ENCODE peak calls at places on chromosomes 6 and 20, in five cellular contexts. J is body of pancreas, C is psoas muscle, A is breast epithelium, N is left ventricle myocardium inferior. P is an unnamed sample.
A peak's percentile ranks its signal among the peaks of the same experiment; 100 is the strongest.

GRCh38 chr20:22578221-22579118 is 5.9 kb downstream of the FOXA2 start:
- DNase-seq in J (peak; percentile 71), C (no peak), A (no peak), N (no peak), P (no peak)

GRCh38 chr6:14270925-14271791 is 153.6 kb downstream of the CD83 start:
- DNase-seq in J (peak; percentile 32), C (no peak), A (no peak), N (no peak), P (no peak)

GRCh38 chr6:168860987-168861386 is 392.7 kb downstream of the THBS2 start:
- DNase-seq in J (no peak), C (no peak), A (no peak), N (no peak), P (no peak)

GRCh38 chr20:32337937-32338661 is 20.0 kb upstream of the ASXL1 start:
- DNase-seq in J (no peak), C (no peak), A (no peak), N (no peak), P (no peak)

GRCh38 chr20:57897156-57897874 is 187.5 kb upstream of the PMEPA1 start:
- DNase-seq in J (peak; percentile 38), C (no peak), A (no peak), N (no peak), P (no peak)

GRCh38 chr6:23656257-23656731 is 469.7 kb upstream of the NRSN1 start:
- DNase-seq in J (no peak), C (no peak), A (no peak), N (no peak), P (peak; percentile 87)

GRCh38 chr6:2845880-2846208 is 4.2 kb upstream of the SERPINB1 start:
- DNase-seq in J (no peak), C (no peak), A (no peak), N (no peak), P (no peak)

GRCh38 chr6:107716688-107717089 is 107.4 kb downstream of the SCML4 start:
- DNase-seq in J (peak; percentile 25), C (no peak), A (no peak), N (no peak), P (no peak)

GRCh38 chr20:14521016-14521415 is 183.6 kb upstream of the FLRT3 start:
- DNase-seq in J (no peak), C (no peak), A (no peak), N (no peak), P (no peak)

GRCh38 chr6:127117979-127118504 is 429 bp upstream of the RSPO3 start:
- DNase-seq in J (no peak), C (peak; percentile 45), A (no peak), N (no peak), P (no peak)

GRCh38 chr6:13696226-13696625 is 15.4 kb downstream of the RANBP9 start:
- DNase-seq in J (no peak), C (no peak), A (no peak), N (no peak), P (no peak)

GRCh38 chr20:3843490-3843889 is 3.1 kb upstream of the MAVS start:
- DNase-seq in J (no peak), C (no peak), A (no peak), N (no peak), P (no peak)

GRCh38 chr6:144493035-144493910 is 208.1 kb downstream of the UTRN start:
- DNase-seq in J (peak; percentile 51), C (no peak), A (no peak), N (no peak), P (no peak)

GRCh38 chr6:148771212-148771601 is 24.4 kb downstream of the UST start:
- DNase-seq in J (peak; percentile 31), C (no peak), A (no peak), N (peak; percentile 38), P (no peak)

GRCh38 chr6:219641-220198 is 72.6 kb upstream of the DUSP22 start:
- DNase-seq in J (peak; percentile 67), C (peak; percentile 71), A (no peak), N (peak; percentile 64), P (no peak)

GRCh38 chr6:75830959-75831885 is 82.2 kb downstream of the MYO6 start:
- DNase-seq in J (no peak), C (no peak), A (no peak), N (no peak), P (no peak)

GRCh38 chr6:160135922-160136655 is 14.5 kb downstream of the SLC22A1 start:
- DNase-seq in J (no peak), C (no peak), A (no peak), N (no peak), P (no peak)

GRCh38 chr6:92647630-92648029 is 771.7 kb downstream of the EPHA7 start:
- DNase-seq in J (no peak), C (no peak), A (no peak), N (no peak), P (no peak)

GRCh38 chr6:121008553-121008952 is 325.7 kb downstream of the TBC1D32 start:
- DNase-seq in J (no peak), C (no peak), A (no peak), N (no peak), P (no peak)

GRCh38 chr6:21845018-21845417 is 251.5 kb downstream of the SOX4 start:
- DNase-seq in J (no peak), C (no peak), A (no peak), N (no peak), P (no peak)

GRCh38 chr6:56957856-56958255 is 2.9 kb downstream of the BEND6 start:
- DNase-seq in J (no peak), C (no peak), A (no peak), N (no peak), P (no peak)

GRCh38 chr6:56690519-56691200 is 48.0 kb upstream of the DST start:
- DNase-seq in J (no peak), C (no peak), A (no peak), N (no peak), P (no peak)

GRCh38 chr6:26250806-26251075 is 114.3 kb upstream of the BTN3A2 start:
- DNase-seq in J (no peak), C (no peak), A (no peak), N (no peak), P (no peak)

GRCh38 chr20:35883778-35884540 is 70.3 kb downstream of the SCAND1 start:
- DNase-seq in J (peak; percentile 68), C (peak; percentile 85), A (peak; percentile 61), N (peak; percentile 52), P (peak; percentile 10)

GRCh38 chr6:145891565-145891964 is 72.6 kb downstream of the SHPRH start:
- DNase-seq in J (no peak), C (no peak), A (no peak), N (no peak), P (no peak)

GRCh38 chr20:58713801-58714339 is 21.3 kb downstream of the NPEPL1 start:
- DNase-seq in J (no peak), C (no peak), A (peak; percentile 12), N (peak; percentile 7), P (no peak)

GRCh38 chr6:45663181-45664180 is 285.7 kb upstream of the SUPT3H start:
- DNase-seq in J (no peak), C (peak; percentile 67), A (no peak), N (peak; percentile 17), P (peak; percentile 4)

GRCh38 chr6:156557269-156557885 is 219.8 kb upstream of the ARID1B start:
- DNase-seq in J (peak; percentile 82), C (peak; percentile 63), A (no peak), N (peak; percentile 33), P (peak; percentile 16)

GRCh38 chr6:90156861-90157260 is 139.8 kb downstream of the BACH2 start:
- DNase-seq in J (no peak), C (no peak), A (no peak), N (no peak), P (no peak)

GRCh38 chr6:99589290-99589672 is 17.4 kb upstream of the PRDM13 start:
- DNase-seq in J (no peak), C (no peak), A (no peak), N (no peak), P (no peak)

GRCh38 chr20:63230800-63231268 is 4.9 kb upstream of the BIRC7 start:
- DNase-seq in J (peak; percentile 64), C (peak; percentile 65), A (no peak), N (peak; percentile 49), P (no peak)

DNA sequence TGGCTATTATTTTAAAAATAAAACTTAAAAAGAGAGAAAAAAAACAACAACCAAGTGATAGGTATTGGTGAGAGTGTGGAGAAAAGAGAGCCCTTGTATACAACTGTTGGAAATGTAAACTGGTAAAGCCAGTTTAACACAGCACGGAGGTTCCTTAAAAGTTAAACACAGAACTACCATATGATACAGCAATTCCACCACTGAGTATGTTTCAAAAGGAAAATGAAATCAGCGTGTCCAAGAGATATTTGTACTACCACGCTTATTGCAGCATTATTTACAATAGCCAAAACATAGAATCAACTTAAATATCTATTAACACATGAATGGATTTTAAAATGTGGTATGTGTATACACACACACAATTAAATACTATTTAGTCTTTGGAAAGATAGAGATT is 1.1 kb downstream of the PTCHD4 start:
- DNase-seq in J (no peak), C (no peak), A (no peak), N (no peak), P (no peak)
- H3K27ac ChIP-seq in J (no peak overlapping the region), C (no peak overlapping the region), A (no peak overlapping the region), N (peak overlapping the region; percentile 81), P (no peak overlapping the region)

DNA sequence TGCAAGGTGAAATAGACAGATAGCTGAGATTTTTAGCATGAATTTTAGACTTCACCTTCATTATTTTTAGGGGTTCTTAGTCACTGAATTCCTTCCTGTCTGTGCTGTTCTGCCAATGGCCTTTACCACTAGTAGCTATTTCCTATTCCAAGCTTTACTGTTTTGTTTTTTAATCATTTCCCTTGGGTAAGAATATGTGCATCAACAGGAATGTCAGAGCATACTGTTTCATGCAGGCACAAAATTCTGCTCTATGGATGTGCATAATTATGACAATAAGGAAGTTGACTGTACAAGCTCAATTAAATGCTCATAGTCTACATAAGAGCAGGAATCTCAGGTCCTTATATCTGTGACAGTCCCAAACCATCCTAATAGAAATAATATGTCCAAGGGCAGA is 5.0 kb downstream of the TNFAIP3 start:
- DNase-seq in J (no peak), C (no peak), A (no peak), N (no peak), P (no peak)
- H3K27ac ChIP-seq in J (no peak overlapping the region), C (no peak overlapping the region), A (peak overlapping the region; percentile 66), N (peak overlapping the region; percentile 73), P (no peak overlapping the region)

GRCh38 chr6:170292111-170292777 is 1.4 kb upstream of the DLL1 start:
- DNase-seq in J (no peak), C (no peak), A (no peak), N (no peak), P (no peak)
- H3K27ac ChIP-seq in J (peak overlapping the region; percentile 22), C (no peak overlapping the region), A (peak overlapping the region; percentile 92), N (peak overlapping the region; percentile 84), P (peak overlapping the region; percentile 80)

DNA sequence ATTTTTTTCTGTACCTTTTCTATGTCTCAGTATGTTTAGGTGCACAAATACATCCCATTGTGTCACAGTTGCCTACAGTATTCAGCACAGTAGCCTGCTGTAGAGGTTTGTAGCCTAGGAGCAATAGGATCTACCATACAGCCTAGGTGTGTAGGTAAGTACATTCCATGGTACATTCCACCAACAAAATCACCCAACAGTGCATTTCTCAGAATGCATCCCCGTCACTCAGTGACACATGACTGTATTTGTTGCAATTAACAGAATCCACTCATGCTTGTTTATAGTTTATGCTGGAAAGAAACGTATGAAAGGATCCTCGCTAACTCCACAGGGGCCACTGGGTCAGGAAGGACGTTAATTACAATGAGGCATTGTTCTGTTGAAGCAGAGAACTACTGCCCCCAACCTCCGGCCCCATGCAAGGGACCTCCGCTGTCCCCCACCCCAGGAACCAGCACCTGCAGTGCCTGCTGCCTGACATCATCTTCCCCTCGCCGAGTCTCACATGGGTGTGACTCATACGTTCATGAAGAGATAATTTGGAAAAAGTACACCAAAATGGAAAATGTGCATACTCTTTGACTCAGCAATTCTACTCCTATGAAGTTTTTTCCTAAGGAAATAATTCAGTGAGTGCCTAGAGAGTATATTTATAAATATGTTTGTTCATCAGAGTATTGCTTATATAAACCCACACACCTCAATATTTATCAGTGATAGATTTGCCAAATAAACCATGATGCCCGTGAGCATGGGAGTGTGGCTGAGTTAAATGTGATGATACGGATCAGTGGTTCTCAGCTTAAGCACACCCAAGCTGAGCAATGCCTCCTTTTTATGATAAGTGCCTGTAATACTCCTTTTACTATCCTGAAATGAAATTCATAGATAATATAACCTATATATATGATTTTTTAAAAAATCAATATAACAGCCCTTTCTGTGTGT is 156.4 kb upstream of the ECI2 start:
- DNase-seq in J (no peak), C (no peak), A (no peak), N (no peak), P (no peak)
- H3K27ac ChIP-seq in J (no peak overlapping the region), C (no peak overlapping the region), A (no peak overlapping the region), N (no peak overlapping the region), P (no peak overlapping the region)